ENCODE peak calls at places on chromosomes 6 and 20, in four cellular contexts. Z is GM12865, G is ascending aorta, Q is WTC11. N is an unnamed sample.

GRCh38 chr6:30060634-30060981 is 457 bp upstream of the POLR1H start:
- DNase-seq in Z (peak), Q (peak), G (no peak), N (peak)

GRCh38 chr6:21749754-21750153 is 156.2 kb downstream of the SOX4 start:
- DNase-seq in Z (no peak), G (no peak), Q (no peak), N (no peak)

GRCh38 chr6:82507112-82507511 is 143.5 kb downstream of the TPBG start:
- DNase-seq in G (no peak), Q (no peak), Z (peak), N (peak)

GRCh38 chr6:100948381-100949133 is 67.4 kb upstream of the ASCC3 start:
- DNase-seq in Q (no peak), Z (no peak), G (no peak), N (peak)

GRCh38 chr6:105952762-105953700 is 133.1 kb upstream of the PRDM1 start:
- DNase-seq in Z (no peak), G (no peak), Q (no peak), N (peak)

GRCh38 chr6:82906951-82907350 is 158.7 kb downstream of the UBE3D start:
- DNase-seq in Q (no peak), Z (no peak), G (no peak), N (peak)

GRCh38 chr6:40681622-40682021 is 94.5 kb upstream of the LRFN2 start:
- DNase-seq in G (no peak), Z (no peak), Q (no peak), N (no peak)

GRCh38 chr6:166494757-166495486 is 91.6 kb downstream of the RAMACL start:
- DNase-seq in Z (no peak), G (no peak), Q (no peak), N (no peak)

GRCh38 chr6:125073071-125073470 is 80.5 kb upstream of the TPD52L1 start:
- DNase-seq in Q (no peak), G (no peak), Z (no peak), N (no peak)

GRCh38 chr20:31693987-31694661 is 28.5 kb downstream of the BCL2L1 start:
- DNase-seq in G (no peak), Z (no peak), Q (peak), N (no peak)

GRCh38 chr6:166341915-166342292 is 441 bp downstream of the SFT2D1 start:
- DNase-seq in Z (no peak), G (no peak), Q (no peak), N (no peak)

GRCh38 chr20:51003776-51004175 is 19.1 kb downstream of the KCNG1 start:
- DNase-seq in Q (no peak), G (no peak), Z (no peak), N (no peak)

GRCh38 chr6:50602191-50602810 is 111.0 kb upstream of the TFAP2D start:
- DNase-seq in G (no peak), Z (peak), Q (no peak), N (peak)

GRCh38 chr6:40587240-40588069 is at the start of gene LRFN2:
- DNase-seq in Z (peak), Q (peak), G (peak), N (peak)

GRCh38 chr20:43752051-43752360 is 25.2 kb upstream of the GTSF1L start:
- DNase-seq in Z (no peak), G (no peak), Q (no peak), N (no peak)

GRCh38 chr20:20367681-20368413 is at the start of gene INSM1:
- DNase-seq in Z (no peak), G (no peak), Q (peak), N (no peak)

GRCh38 chr20:47051936-47052566 is 157.4 kb downstream of the EYA2 start:
- DNase-seq in G (no peak), Z (no peak), Q (no peak), N (no peak)

GRCh38 chr6:3520541-3521220 is 63.8 kb upstream of the SLC22A23 start:
- DNase-seq in G (no peak), Z (no peak), Q (no peak), N (no peak)

GRCh38 chr20:53910312-53911002 is 159.9 kb downstream of the BCAS1 start:
- DNase-seq in Z (no peak), G (no peak), Q (no peak), N (no peak)

GRCh38 chr20:63860325-63861051 is 810 bp upstream of the ABHD16B start:
- DNase-seq in G (no peak), Z (no peak), Q (no peak), N (peak)

GRCh38 chr6:5671162-5671561 is 335.6 kb downstream of the NRN1 start:
- DNase-seq in G (no peak), Z (peak), Q (no peak), N (peak)

GRCh38 chr6:5670381-5670780 is 336.3 kb downstream of the NRN1 start:
- DNase-seq in G (no peak), Q (no peak), Z (no peak), N (no peak)

GRCh38 chr6:5673016-5673415 is 333.7 kb downstream of the NRN1 start:
- DNase-seq in Q (no peak), Z (no peak), G (no peak), N (no peak)

GRCh38 chr6:5672581-5673011 is 334.1 kb downstream of the NRN1 start:
- DNase-seq in Q (no peak), Z (no peak), G (peak), N (no peak)

GRCh38 chr6:5671604-5672559 is 334.8 kb downstream of the NRN1 start:
- DNase-seq in G (no peak), Z (no peak), Q (no peak), N (no peak)
- TF ChIP-seq CTCF in G (no peak), Z (no peak), Q (no peak), N (no peak)

DNA sequence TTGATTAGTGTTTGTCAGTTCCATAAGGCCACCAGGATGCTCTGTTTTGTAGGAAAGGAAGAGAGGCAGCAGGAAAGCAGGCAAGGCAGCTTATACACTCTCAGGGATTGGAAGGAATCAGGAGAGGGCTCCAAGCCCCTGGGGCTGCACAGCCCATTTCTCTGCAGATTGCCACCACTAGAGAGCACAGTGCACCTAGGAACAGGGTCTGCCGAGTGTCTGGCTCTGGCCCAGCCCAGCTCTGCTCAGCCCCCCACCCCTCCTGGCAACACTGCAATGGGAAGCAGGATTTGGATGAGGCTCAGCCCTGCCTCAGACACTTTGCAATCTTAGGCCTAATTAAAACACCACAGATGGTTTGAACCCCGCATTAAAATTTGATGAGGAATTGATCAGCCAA is 252.6 kb downstream of the DHX35 start:
- DNase-seq in G (no peak), Z (no peak), Q (peak), N (no peak)
- TF ChIP-seq CTCF in G (no peak), Z (no peak), Q (no peak), N (no peak)

GRCh38 chr20:48818031-48818370 is 9.8 kb downstream of the PREX1 start:
- DNase-seq in G (no peak), Z (no peak), Q (no peak), N (no peak)

GRCh38 chr20:48819813-48820648 is 7.8 kb downstream of the PREX1 start:
- DNase-seq in Z (no peak), G (no peak), Q (no peak), N (peak)

GRCh38 chr20:48819089-48819488 is 8.7 kb downstream of the PREX1 start:
- DNase-seq in G (no peak), Q (no peak), Z (no peak), N (no peak)

GRCh38 chr20:48817367-48818030 is 10.3 kb downstream of the PREX1 start:
- DNase-seq in Z (no peak), Q (no peak), G (no peak), N (no peak)

DNA sequence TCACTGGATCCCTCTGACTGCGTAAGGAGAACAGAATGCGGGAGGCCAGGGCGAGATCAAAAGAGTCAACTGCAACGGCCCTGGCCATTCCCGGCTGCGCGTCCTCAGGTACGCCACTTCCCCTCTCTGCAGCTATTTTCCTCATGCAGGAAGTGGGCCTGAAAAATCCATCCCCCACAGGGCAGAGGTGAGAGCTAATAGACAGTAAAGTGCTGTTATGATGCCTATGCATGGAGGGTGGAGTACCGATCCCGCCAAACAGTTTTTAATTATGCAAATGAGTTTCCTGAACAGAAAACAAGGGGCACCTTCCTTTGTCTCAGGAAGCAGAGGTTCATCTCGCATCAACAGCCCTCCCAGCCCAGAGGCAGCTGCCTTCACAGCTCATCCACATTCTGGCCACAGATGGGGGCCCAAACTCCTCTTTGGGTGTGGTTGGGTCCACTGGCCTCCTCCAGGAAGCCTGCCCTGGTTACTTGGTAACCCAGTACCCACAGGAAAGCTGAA is 9.3 kb downstream of the PREX1 start:
- DNase-seq in G (no peak), Q (no peak), Z (peak), N (no peak)
- TF ChIP-seq CTCF in G (no peak), Q (no peak), Z (no peak), N (no peak)

GRCh38 chr6:143060806-143061596 is at the start of gene AIG1:
- DNase-seq in Z (no peak), G (no peak), Q (peak), N (no peak)

GRCh38 chr6:143058987-143059386 is 1.7 kb upstream of the AIG1 start:
- DNase-seq in Q (no peak), G (no peak), Z (no peak), N (peak)

GRCh38 chr6:143059616-143060353 is 904 bp upstream of the AIG1 start:
- DNase-seq in G (peak), Z (peak), Q (no peak), N (peak)

GRCh38 chr6:143061597-143062385 is 1.1 kb downstream of the AIG1 start:
- DNase-seq in G (no peak), Z (no peak), Q (no peak), N (no peak)

GRCh38 chr6:143060354-143060805 is 309 bp upstream of the AIG1 start:
- DNase-seq in Z (peak), Q (peak), G (peak), N (peak)
- TF ChIP-seq CTCF in Z (peak), Q (no peak), G (peak), N (no peak)